ENCODE peak calls at places on chromosomes 3 and 15, in seven cellular contexts. Y is heart left ventricle, F is HS-27A, I is NCI-H2107, A is cardiac fibroblast, E is fibroblast of the conjunctiva, Q is GM12865. D is an unnamed sample.

GRCh38 chr15:31100738-31101137 is 787 bp downstream of the TRPM1 start:
- DNase-seq in Y (no peak), F (no peak), I (no peak), A (no peak), E (no peak), Q (no peak), D (no peak)

GRCh38 chr3:125129512-125129962 is 73.7 kb upstream of the HEG1 start:
- DNase-seq in Y (peak), F (peak), I (no peak), A (peak), E (peak), Q (no peak), D (no peak)

GRCh38 chr3:16103472-16103871 is 71.0 kb upstream of the GALNT15 start:
- DNase-seq in Y (no peak), F (peak), I (no peak), A (peak), E (no peak), Q (no peak), D (no peak)

GRCh38 chr3:158405507-158405906 is 165.5 kb upstream of the MLF1 start:
- DNase-seq in Y (no peak), F (no peak), I (no peak), A (no peak), E (no peak), Q (no peak), D (no peak)

GRCh38 chr15:98787190-98787589 is 138.9 kb downstream of the IGF1R start:
- DNase-seq in Y (no peak), F (no peak), I (no peak), A (no peak), E (no peak), Q (no peak), D (no peak)

GRCh38 chr3:38455639-38456430 is 2.1 kb downstream of the ACVR2B start:
- DNase-seq in Y (no peak), F (no peak), I (no peak), A (peak), E (no peak), Q (no peak), D (peak)

GRCh38 chr15:100860829-100861510 is 18.7 kb upstream of the ALDH1A3 start:
- DNase-seq in Y (no peak), F (no peak), I (no peak), A (no peak), E (no peak), Q (no peak), D (no peak)

GRCh38 chr3:163071684-163072083 is 1575.1 kb downstream of the OTOL1 start:
- DNase-seq in Y (no peak), F (peak), I (no peak), A (peak), E (peak), Q (no peak), D (no peak)

GRCh38 chr3:127831723-127832172 is 9.4 kb upstream of the MGLL start:
- DNase-seq in Y (peak), F (no peak), I (no peak), A (peak), E (peak), Q (peak), D (no peak)

GRCh38 chr15:83163032-83163431 is 44.6 kb downstream of the HDGFL3 start:
- DNase-seq in Y (no peak), F (no peak), I (no peak), A (peak), E (no peak), Q (no peak), D (no peak)

GRCh38 chr15:98609144-98609852 is 39.0 kb upstream of the IGF1R start:
- DNase-seq in Y (no peak), F (peak), I (no peak), A (peak), E (no peak), Q (no peak), D (peak)

GRCh38 chr3:70501596-70501995 is 189.2 kb upstream of the MDFIC2 start:
- DNase-seq in Y (no peak), F (no peak), I (no peak), A (no peak), E (no peak), Q (no peak), D (no peak)

GRCh38 chr3:112013058-112013783 is 14.5 kb downstream of the TAGLN3 start:
- DNase-seq in Y (peak), F (no peak), I (peak), A (peak), E (peak), Q (peak), D (peak)

GRCh38 chr3:45012577-45012976 is 13.5 kb upstream of the CLEC3B start:
- DNase-seq in Y (no peak), F (no peak), I (no peak), A (no peak), E (no peak), Q (no peak), D (no peak)

GRCh38 chr15:63156708-63157065 is 590 bp downstream of the RPS27L start:
- DNase-seq in Y (peak), F (no peak), I (no peak), A (peak), E (no peak), Q (peak), D (peak)

GRCh38 chr3:14124223-14124614 is 451 bp downstream of the CHCHD4 start:
- DNase-seq in Y (peak), F (peak), I (no peak), A (peak), E (no peak), Q (peak), D (peak)

GRCh38 chr3:33364531-33365128 is 75.6 kb downstream of the UBP1 start:
- DNase-seq in Y (no peak), F (no peak), I (no peak), A (no peak), E (no peak), Q (no peak), D (no peak)

GRCh38 chr15:64284037-64284436 is 71.9 kb downstream of the CSNK1G1 start:
- DNase-seq in Y (no peak), F (no peak), I (no peak), A (peak), E (peak), Q (no peak), D (no peak)

GRCh38 chr3:77682162-77682561 is 642.3 kb downstream of the ROBO2 start:
- DNase-seq in Y (no peak), F (no peak), I (no peak), A (no peak), E (no peak), Q (no peak), D (no peak)

GRCh38 chr3:197297476-197298340 is 704 bp downstream of the DLG1 start:
- DNase-seq in Y (peak), F (peak), I (peak), A (peak), E (peak), Q (peak), D (peak)

GRCh38 chr15:42832577-42832976 is 88.0 kb downstream of the TTBK2 start:
- DNase-seq in Y (no peak), F (peak), I (no peak), A (peak), E (peak), Q (no peak), D (no peak)

GRCh38 chr3:179526989-179527391 is 35.7 kb upstream of the ACTL6A start:
- DNase-seq in Y (peak), F (no peak), I (no peak), A (peak), E (peak), Q (no peak), D (peak)

GRCh38 chr15:57476533-57476975 is 100.2 kb downstream of the CGNL1 start:
- DNase-seq in Y (no peak), F (no peak), I (no peak), A (peak), E (no peak), Q (no peak), D (no peak)

GRCh38 chr15:73841756-73842590 is 31.4 kb upstream of the TBC1D21 start:
- DNase-seq in Y (no peak), F (no peak), I (no peak), A (no peak), E (no peak), Q (no peak), D (peak)

GRCh38 chr15:38652998-38653397 is 88.4 kb upstream of the RASGRP1 start:
- DNase-seq in Y (no peak), F (no peak), I (no peak), A (no peak), E (no peak), Q (peak), D (no peak)

D was measured in cerebellar cortex.